ENCODE peak calls at places on chromosomes 4 and X, in five cellular contexts. One of them, this sample, is unnamed.

GRCh38 chr4:8594097-8595038 is 1.8 kb downstream of the CPZ start:
- DNase-seq in stimulated activated CD8-positive, alpha-beta memory T cell treated with anti-CD3 and anti-CD28 coated beads, Interleukin-15, amount 100 ng/mL, for 4 hours: no peak
- DNase-seq in sciatic nerve: no peak
- DNase-seq in stomach: peak; percentile 58
- DNase-seq in transverse colon: peak; percentile 47
- DNase-seq in this sample: no peak

GRCh38 chr4:73871911-73872310 is 2.7 kb downstream of the CXCL1 start:
- DNase-seq in transverse colon: no peak
- DNase-seq in stimulated activated CD8-positive, alpha-beta memory T cell treated with anti-CD3 and anti-CD28 coated beads, Interleukin-15, amount 100 ng/mL, for 4 hours: no peak
- DNase-seq in sciatic nerve: no peak
- DNase-seq in stomach: no peak
- DNase-seq in this sample: no peak

GRCh38 chr4:183729069-183729406 is 69.9 kb downstream of the TRAPPC11 start:
- DNase-seq in transverse colon: no peak
- DNase-seq in sciatic nerve: no peak
- DNase-seq in stomach: no peak
- DNase-seq in stimulated activated CD8-positive, alpha-beta memory T cell treated with anti-CD3 and anti-CD28 coated beads, Interleukin-15, amount 100 ng/mL, for 4 hours: no peak
- DNase-seq in this sample: no peak

GRCh38 chrX:52574416-52575275 is 57.8 kb upstream of the XAGE1B start:
- DNase-seq in stomach: no peak
- DNase-seq in sciatic nerve: no peak
- DNase-seq in transverse colon: peak; percentile 27
- DNase-seq in stimulated activated CD8-positive, alpha-beta memory T cell treated with anti-CD3 and anti-CD28 coated beads, Interleukin-15, amount 100 ng/mL, for 4 hours: no peak
- DNase-seq in this sample: peak; percentile 25

GRCh38 chr4:1009647-1010521 is 1.5 kb upstream of the FGFRL1 start:
- DNase-seq in stimulated activated CD8-positive, alpha-beta memory T cell treated with anti-CD3 and anti-CD28 coated beads, Interleukin-15, amount 100 ng/mL, for 4 hours: peak; percentile 43
- DNase-seq in transverse colon: peak; percentile 84
- DNase-seq in stomach: peak; percentile 79
- DNase-seq in sciatic nerve: peak; percentile 84
- DNase-seq in this sample: peak; percentile 73

GRCh38 chrX:72105436-72105835 is 26.3 kb downstream of the RTL5 start:
- DNase-seq in transverse colon: no peak
- DNase-seq in stomach: no peak
- DNase-seq in sciatic nerve: no peak
- DNase-seq in stimulated activated CD8-positive, alpha-beta memory T cell treated with anti-CD3 and anti-CD28 coated beads, Interleukin-15, amount 100 ng/mL, for 4 hours: peak; percentile 24
- DNase-seq in this sample: no peak

GRCh38 chr4:107564326-107564725 is 155.7 kb downstream of the PAPSS1 start:
- DNase-seq in sciatic nerve: no peak
- DNase-seq in transverse colon: no peak
- DNase-seq in stomach: peak; percentile 26
- DNase-seq in stimulated activated CD8-positive, alpha-beta memory T cell treated with anti-CD3 and anti-CD28 coated beads, Interleukin-15, amount 100 ng/mL, for 4 hours: no peak
- DNase-seq in this sample: no peak

GRCh38 chr4:825063-825968 is 613 bp downstream of the CPLX1 start:
- DNase-seq in sciatic nerve: no peak
- DNase-seq in stimulated activated CD8-positive, alpha-beta memory T cell treated with anti-CD3 and anti-CD28 coated beads, Interleukin-15, amount 100 ng/mL, for 4 hours: no peak
- DNase-seq in transverse colon: peak; percentile 9
- DNase-seq in stomach: no peak
- DNase-seq in this sample: peak; percentile 20

GRCh38 chr4:6771229-6771671 is 11.3 kb upstream of the KIAA0232 start:
- DNase-seq in sciatic nerve: no peak
- DNase-seq in stomach: no peak
- DNase-seq in stimulated activated CD8-positive, alpha-beta memory T cell treated with anti-CD3 and anti-CD28 coated beads, Interleukin-15, amount 100 ng/mL, for 4 hours: no peak
- DNase-seq in transverse colon: no peak
- DNase-seq in this sample: no peak

GRCh38 chr4:173530326-173531062 is 465 bp upstream of the HAND2 start:
- DNase-seq in transverse colon: no peak
- DNase-seq in stomach: no peak
- DNase-seq in sciatic nerve: no peak
- DNase-seq in stimulated activated CD8-positive, alpha-beta memory T cell treated with anti-CD3 and anti-CD28 coated beads, Interleukin-15, amount 100 ng/mL, for 4 hours: no peak
- DNase-seq in this sample: no peak

GRCh38 chr4:69764311-69764710 is 3.9 kb upstream of the SULT1B1 start:
- DNase-seq in sciatic nerve: no peak
- DNase-seq in stimulated activated CD8-positive, alpha-beta memory T cell treated with anti-CD3 and anti-CD28 coated beads, Interleukin-15, amount 100 ng/mL, for 4 hours: no peak
- DNase-seq in transverse colon: no peak
- DNase-seq in stomach: no peak
- DNase-seq in this sample: no peak

GRCh38 chr4:76585270-76585669 is 150.2 kb downstream of the SHROOM3 start:
- DNase-seq in sciatic nerve: no peak
- DNase-seq in stimulated activated CD8-positive, alpha-beta memory T cell treated with anti-CD3 and anti-CD28 coated beads, Interleukin-15, amount 100 ng/mL, for 4 hours: no peak
- DNase-seq in transverse colon: no peak
- DNase-seq in stomach: no peak
- DNase-seq in this sample: no peak

GRCh38 chr4:38621004-38621684 is 42.9 kb upstream of the KLF3 start:
- DNase-seq in transverse colon: peak; percentile 69
- DNase-seq in sciatic nerve: no peak
- DNase-seq in stimulated activated CD8-positive, alpha-beta memory T cell treated with anti-CD3 and anti-CD28 coated beads, Interleukin-15, amount 100 ng/mL, for 4 hours: no peak
- DNase-seq in stomach: peak; percentile 67
- DNase-seq in this sample: no peak

GRCh38 chrX:9844936-9845573 is 58.8 kb downstream of the SHROOM2 start:
- DNase-seq in sciatic nerve: no peak
- DNase-seq in stimulated activated CD8-positive, alpha-beta memory T cell treated with anti-CD3 and anti-CD28 coated beads, Interleukin-15, amount 100 ng/mL, for 4 hours: no peak
- DNase-seq in stomach: no peak
- DNase-seq in transverse colon: no peak
- DNase-seq in this sample: no peak

GRCh38 chr4:38577482-38577881 is 86.5 kb upstream of the KLF3 start:
- DNase-seq in sciatic nerve: no peak
- DNase-seq in transverse colon: no peak
- DNase-seq in stomach: no peak
- DNase-seq in stimulated activated CD8-positive, alpha-beta memory T cell treated with anti-CD3 and anti-CD28 coated beads, Interleukin-15, amount 100 ng/mL, for 4 hours: no peak
- DNase-seq in this sample: no peak

GRCh38 chr4:168528131-168528949 is 31.5 kb downstream of the PALLD start:
- DNase-seq in stimulated activated CD8-positive, alpha-beta memory T cell treated with anti-CD3 and anti-CD28 coated beads, Interleukin-15, amount 100 ng/mL, for 4 hours: no peak
- DNase-seq in stomach: no peak
- DNase-seq in transverse colon: no peak
- DNase-seq in sciatic nerve: no peak
- DNase-seq in this sample: no peak

GRCh38 chrX:108165349-108166111 is 74.0 kb downstream of the ATG4A start:
- DNase-seq in sciatic nerve: no peak
- DNase-seq in transverse colon: no peak
- DNase-seq in stomach: peak; percentile 32
- DNase-seq in stimulated activated CD8-positive, alpha-beta memory T cell treated with anti-CD3 and anti-CD28 coated beads, Interleukin-15, amount 100 ng/mL, for 4 hours: no peak
- DNase-seq in this sample: no peak

This sample was measured in naive B cell.